ENCODE peak calls at places on chromosomes 12 and 14, in seven cellular contexts. Y is body of pancreas, X is vagina, V is lower leg skin, H is H54, A is Peyer's patch, C is K562. G is an unnamed sample.

GRCh38 chr12:92857818-92858217 is 71.3 kb downstream of the EEA1 start:
- DNase-seq in Y (no peak), X (no peak), V (no peak), H (no peak), A (no peak), C (no peak), G (no peak)

GRCh38 chr14:42110167-42110566 is 503.5 kb downstream of the LRFN5 start:
- DNase-seq in Y (no peak), X (no peak), V (no peak), H (no peak), A (no peak), C (no peak), G (no peak)

GRCh38 chr12:68962855-68963455 is 30.0 kb upstream of the CPM start:
- DNase-seq in Y (no peak), X (no peak), V (no peak), H (no peak), A (no peak), C (no peak), G (no peak)

GRCh38 chr14:21024668-21025373 is at the start of gene NDRG2:
- DNase-seq in Y (peak), X (peak), V (peak), H (peak), A (peak), C (peak), G (peak)

GRCh38 chr12:128471491-128471890 is 204.5 kb downstream of the TMEM132C start:
- DNase-seq in Y (no peak), X (no peak), V (no peak), H (no peak), A (no peak), C (no peak), G (no peak)

GRCh38 chr12:82225871-82226270 is 132.3 kb downstream of the CCDC59 start:
- DNase-seq in Y (no peak), X (no peak), V (no peak), H (no peak), A (no peak), C (no peak), G (no peak)

GRCh38 chr14:90438841-90439240 is 42.0 kb downstream of the CALM1 start:
- DNase-seq in Y (no peak), X (no peak), V (no peak), H (no peak), A (no peak), C (no peak), G (no peak)

GRCh38 chr12:10131101-10131632 is 1.2 kb upstream of the CLEC7A start:
- DNase-seq in Y (no peak), X (no peak), V (no peak), H (no peak), A (no peak), C (no peak), G (no peak)

GRCh38 chr12:121222847-121223246 is 12.9 kb downstream of the P2RX4 start:
- DNase-seq in Y (no peak), X (no peak), V (no peak), H (no peak), A (no peak), C (no peak), G (no peak)

GRCh38 chr14:75098682-75099081 is 28.2 kb downstream of the NEK9 start:
- DNase-seq in Y (no peak), X (no peak), V (no peak), H (no peak), A (no peak), C (no peak), G (no peak)
- TF ChIP-seq POLR2A in Y (no peak), X (no peak), V (no peak), H (no peak), A (no peak), C (no peak), G (no peak)

DNA sequence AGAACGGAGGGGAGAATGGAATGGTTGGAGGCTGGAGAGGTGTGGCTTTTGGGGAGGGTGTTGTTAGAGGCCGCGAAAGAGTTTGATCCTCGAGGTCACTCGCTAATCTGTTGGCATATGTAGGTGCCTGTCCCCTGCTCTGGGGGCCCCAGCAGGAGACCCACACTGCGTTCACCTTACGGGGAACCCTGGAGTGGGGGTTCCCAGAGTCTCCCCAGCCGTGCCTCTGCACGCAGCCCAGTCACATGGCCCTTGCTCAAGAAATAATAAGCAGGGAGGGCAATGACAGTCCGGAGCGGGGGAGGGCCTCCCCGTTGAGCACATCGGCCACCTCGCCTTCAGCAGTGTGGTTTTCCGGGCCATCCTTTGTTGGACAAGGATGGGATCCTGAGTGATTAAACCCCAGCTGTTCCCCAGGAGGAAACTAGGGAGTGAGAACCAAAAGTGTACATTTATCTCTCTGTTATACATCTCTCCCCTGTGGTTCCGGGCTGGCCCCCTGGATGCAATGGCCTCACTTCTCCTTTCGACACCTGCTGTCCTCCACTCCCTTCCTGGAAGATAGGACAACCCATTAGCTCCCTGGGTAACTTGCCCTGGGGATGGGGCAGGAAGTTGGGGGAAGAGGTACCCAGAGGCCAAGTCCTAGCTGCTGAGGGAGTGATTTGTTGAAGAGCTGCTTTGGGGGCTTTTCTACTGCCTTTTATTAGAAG is 1.3 kb downstream of the PLEKHG3 start:
- DNase-seq in Y (peak), X (no peak), V (peak), H (no peak), A (no peak), C (no peak), G (no peak)
- TF ChIP-seq POLR2A in Y (no peak), X (no peak), V (no peak), H (no peak), A (no peak), C (no peak), G (no peak)

DNA sequence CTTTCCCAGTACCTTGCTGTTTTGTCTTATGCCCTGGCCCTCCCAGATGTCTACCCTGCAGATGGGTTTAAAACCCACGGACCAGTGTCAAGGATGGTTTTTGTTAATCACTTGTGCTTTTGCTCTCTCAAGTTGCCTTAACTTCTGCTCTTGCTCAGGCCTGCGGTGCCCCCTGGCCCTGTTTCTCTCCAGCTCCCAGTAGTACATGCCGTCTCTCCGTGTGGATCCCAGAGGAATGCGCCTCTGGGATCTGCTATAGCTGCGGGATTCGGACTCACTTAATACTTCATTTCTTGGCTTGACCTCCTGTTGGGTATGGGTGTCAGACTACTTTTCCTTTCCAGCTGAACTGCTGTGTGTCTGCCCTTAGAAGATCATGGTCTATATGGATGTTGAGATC is 14.5 kb downstream of the PLEKHG3 start:
- DNase-seq in Y (peak), X (no peak), V (peak), H (no peak), A (peak), C (no peak), G (no peak)
- TF ChIP-seq POLR2A in Y (no peak), X (no peak), V (no peak), H (no peak), A (no peak), C (no peak), G (no peak)

GRCh38 chr12:50084775-50085614 is at the start of gene SMARCD1:
- DNase-seq in Y (peak), X (no peak), V (peak), H (peak), A (peak), C (peak), G (peak)
- TF ChIP-seq POLR2A in Y (peak), X (no peak), V (no peak), H (peak), A (peak), C (peak), G (peak)

GRCh38 chr12:72136792-72137191 is 135.4 kb upstream of the TRHDE start:
- DNase-seq in Y (no peak), X (no peak), V (no peak), H (no peak), A (no peak), C (no peak), G (no peak)

GRCh38 chr12:72141381-72141780 is 130.8 kb upstream of the TRHDE start:
- DNase-seq in Y (no peak), X (no peak), V (no peak), H (no peak), A (no peak), C (peak), G (peak)

GRCh38 chr12:72144553-72144952 is 127.6 kb upstream of the TRHDE start:
- DNase-seq in Y (no peak), X (no peak), V (no peak), H (no peak), A (no peak), C (no peak), G (no peak)

GRCh38 chr12:72134934-72135333 is 137.2 kb upstream of the TRHDE start:
- DNase-seq in Y (no peak), X (no peak), V (no peak), H (no peak), A (no peak), C (no peak), G (no peak)

GRCh38 chr12:72139411-72139810 is 132.8 kb upstream of the TRHDE start:
- DNase-seq in Y (no peak), X (no peak), V (no peak), H (no peak), A (no peak), C (no peak), G (no peak)
- TF ChIP-seq POLR2A in Y (no peak), X (no peak), V (no peak), H (no peak), A (no peak), C (no peak), G (no peak)

G was measured in erythroblast.